ENCODE peak calls at places on chromosomes 7 and 10, in seven cellular contexts. T is dorsolateral prefrontal cortex, S is cardiac muscle cell, L is fibroblast of lung, M is ascending aorta, O is right atrium auricular region, Z is tibial artery. J is an unnamed sample.

GRCh38 chr10:119489572-119490326 is 52.8 kb downstream of the RGS10 start:
- DNase-seq in T (no peak), S (peak; percentile 53), L (peak; percentile 37), M (peak; percentile 70), O (no peak), Z (no peak), J (no peak)

GRCh38 chr7:100211342-100211780 is 8.4 kb upstream of the PVRIG start:
- DNase-seq in T (no peak), S (no peak), L (no peak), M (no peak), O (no peak), Z (no peak), J (no peak)

GRCh38 chr7:47332681-47333080 is 249.2 kb downstream of the TNS3 start:
- DNase-seq in T (no peak), S (peak; percentile 43), L (no peak), M (no peak), O (peak; percentile 30), Z (no peak), J (no peak)

GRCh38 chr10:78589687-78590086 is 479.1 kb upstream of the ZMIZ1 start:
- DNase-seq in T (no peak), S (no peak), L (no peak), M (no peak), O (peak; percentile 23), Z (no peak), J (no peak)

GRCh38 chr7:99095698-99096097 is 48.2 kb downstream of the SMURF1 start:
- DNase-seq in T (no peak), S (no peak), L (peak; percentile 67), M (no peak), O (no peak), Z (no peak), J (peak; percentile 61)

GRCh38 chr10:83603708-83604107 is 535.6 kb upstream of the GHITM start:
- DNase-seq in T (no peak), S (no peak), L (peak; percentile 2), M (no peak), O (no peak), Z (no peak), J (no peak)

GRCh38 chr7:36232971-36233550 is 80.0 kb downstream of the EEPD1 start:
- DNase-seq in T (no peak), S (no peak), L (no peak), M (no peak), O (no peak), Z (no peak), J (no peak)

GRCh38 chr10:75244487-75245353 is 9.0 kb upstream of the COMTD1 start:
- DNase-seq in T (no peak), S (no peak), L (no peak), M (peak; percentile 24), O (no peak), Z (no peak), J (no peak)

GRCh38 chr7:81857385-81857784 is 87.5 kb upstream of the HGF start:
- DNase-seq in T (no peak), S (no peak), L (no peak), M (no peak), O (no peak), Z (no peak), J (no peak)

GRCh38 chr7:151794508-151795167 is 82.3 kb downstream of the PRKAG2 start:
- DNase-seq in T (no peak), S (no peak), L (no peak), M (no peak), O (no peak), Z (no peak), J (no peak)

GRCh38 chr10:16717617-16718395 is 99.4 kb downstream of the RSU1 start:
- DNase-seq in T (no peak), S (no peak), L (peak; percentile 80), M (no peak), O (no peak), Z (no peak), J (no peak)

DNA sequence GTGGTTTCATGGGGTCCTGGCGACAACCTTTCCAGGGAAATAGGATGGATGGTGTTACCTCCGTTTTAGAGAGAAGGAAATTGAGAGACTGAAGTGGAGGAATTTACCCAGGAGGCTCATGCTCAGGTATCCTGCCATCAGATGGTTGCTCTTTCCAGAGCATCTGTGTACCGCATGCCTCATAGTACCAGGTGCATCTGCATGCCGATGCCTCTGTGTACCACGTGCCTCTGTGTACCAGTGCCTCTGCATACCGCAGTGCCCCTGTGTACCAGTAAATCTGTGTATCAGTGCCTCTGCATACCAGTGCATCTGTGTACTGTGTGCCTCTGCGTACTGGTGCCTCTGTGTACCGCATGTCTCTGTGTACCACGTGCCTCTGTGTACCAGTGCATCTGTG is 3.2 kb downstream of the VWA2 start:
- DNase-seq in T (no peak), S (no peak), L (no peak), M (no peak), O (no peak), Z (no peak), J (no peak)
- H3K27me3 ChIP-seq in T (peaks cover 28% of the 10 kb centered on the region), S (peaks cover 72% of the 10 kb centered on the region), L (peaks cover 46% of the 10 kb centered on the region), M (peaks cover 9% of the 10 kb centered on the region), O (no peaks in the 10 kb centered on the region), Z (peaks cover 57% of the 10 kb centered on the region), J (no peaks in the 10 kb centered on the region)

GRCh38 chr10:77531441-77532001 is 106.1 kb downstream of the KCNMA1 start:
- DNase-seq in T (no peak), S (no peak), L (peak; percentile 86), M (peak; percentile 89), O (peak; percentile 68), Z (peak; percentile 83), J (no peak)
- H3K27me3 ChIP-seq in T (no peaks in the 10 kb centered on the region), S (no peaks in the 10 kb centered on the region), L (no peaks in the 10 kb centered on the region), M (no peaks in the 10 kb centered on the region), O (no peaks in the 10 kb centered on the region), Z (no peaks in the 10 kb centered on the region), J (no peaks in the 10 kb centered on the region)

DNA sequence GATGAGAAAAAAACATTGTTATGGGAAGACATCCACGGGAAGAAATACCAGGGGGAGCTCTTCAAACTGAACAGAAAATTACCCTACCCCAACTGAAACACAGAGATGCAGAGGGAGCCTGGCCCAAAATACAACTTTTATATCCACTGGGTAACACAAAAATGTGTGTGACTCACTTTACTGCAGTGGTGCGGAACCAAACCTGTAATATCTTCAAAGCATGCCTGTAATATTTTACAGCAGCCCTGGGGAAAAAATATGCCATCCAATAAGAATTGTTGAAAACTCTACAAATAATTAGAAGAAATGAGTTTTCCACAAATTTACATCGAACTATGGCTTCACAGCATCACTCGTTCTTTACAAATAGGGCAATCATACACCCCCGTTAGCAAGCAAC is 49.8 kb upstream of the SRRM3 start:
- DNase-seq in T (no peak), S (no peak), L (no peak), M (no peak), O (no peak), Z (no peak), J (no peak)
- H3K27me3 ChIP-seq in T (no peaks in the 10 kb centered on the region), S (no peaks in the 10 kb centered on the region), L (peaks cover 5% of the 10 kb centered on the region), M (no peaks in the 10 kb centered on the region), O (no peaks in the 10 kb centered on the region), Z (peaks cover 16% of the 10 kb centered on the region), J (no peaks in the 10 kb centered on the region)

DNA sequence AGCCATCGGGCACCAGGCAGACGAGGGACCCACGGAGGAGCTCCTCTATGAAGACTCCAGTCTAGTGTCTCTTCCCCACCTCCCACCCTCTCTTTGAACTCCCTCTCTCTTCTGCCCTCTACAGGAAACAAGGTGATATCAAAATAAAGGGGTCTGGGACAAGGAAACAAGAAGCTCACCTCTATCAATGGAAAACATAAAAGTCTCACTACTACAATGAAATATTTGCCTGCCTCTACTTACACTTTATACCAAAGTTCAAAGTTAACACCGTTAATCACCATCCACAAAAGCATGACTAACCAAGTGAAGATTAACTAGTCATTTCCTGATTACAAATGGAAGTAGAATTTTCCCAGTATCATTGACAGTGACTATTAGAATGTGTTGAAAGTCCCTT is 82.2 kb downstream of the PARD3 start:
- DNase-seq in T (no peak), S (no peak), L (no peak), M (no peak), O (no peak), Z (no peak), J (no peak)
- H3K27me3 ChIP-seq in T (no peaks in the 10 kb centered on the region), S (no peaks in the 10 kb centered on the region), L (no peaks in the 10 kb centered on the region), M (no peaks in the 10 kb centered on the region), O (no peaks in the 10 kb centered on the region), Z (no peaks in the 10 kb centered on the region), J (no peaks in the 10 kb centered on the region)

GRCh38 chr7:157267956-157268355 is 68.8 kb upstream of the DNAJB6 start:
- DNase-seq in T (no peak), S (no peak), L (no peak), M (no peak), O (no peak), Z (no peak), J (no peak)
- H3K27me3 ChIP-seq in T (no peaks in the 10 kb centered on the region), S (no peaks in the 10 kb centered on the region), L (no peaks in the 10 kb centered on the region), M (no peaks in the 10 kb centered on the region), O (no peaks in the 10 kb centered on the region), Z (no peaks in the 10 kb centered on the region), J (no peaks in the 10 kb centered on the region)

J was measured in body of pancreas.